ENCODE peak calls at places on chromosomes 3 and 15, in four cellular contexts. R is A549, B is hepatocyte, I is AG04450. N is an unnamed sample.

GRCh38 chr3:127699098-127699945 is 26.6 kb downstream of the ABTB1 start:
- DNase-seq in R (no peak), B (no peak), I (no peak), N (no peak)

GRCh38 chr15:66749841-66750575 is 48.0 kb downstream of the SMAD6 start:
- DNase-seq in R (peak), B (no peak), I (no peak), N (no peak)

GRCh38 chr15:56524915-56525314 is 60.0 kb upstream of the MNS1 start:
- DNase-seq in R (no peak), B (no peak), I (peak), N (no peak)

GRCh38 chr3:179695672-179696313 is 43.0 kb downstream of the USP13 start:
- DNase-seq in R (no peak), B (no peak), I (no peak), N (no peak)

GRCh38 chr3:61674595-61674994 is 113.2 kb downstream of the PTPRG start:
- DNase-seq in R (no peak), B (no peak), I (no peak), N (no peak)

GRCh38 chr3:58148049-58148448 is 62.7 kb downstream of the DNASE1L3 start:
- DNase-seq in R (no peak), B (no peak), I (no peak), N (no peak)

GRCh38 chr3:136954246-136954645 is 3.5 kb upstream of the IL20RB start:
- DNase-seq in R (no peak), B (no peak), I (no peak), N (no peak)

GRCh38 chr15:62858343-62858742 is 184.2 kb upstream of the TPM1 start:
- DNase-seq in R (peak), B (no peak), I (no peak), N (peak)

GRCh38 chr3:128999104-128999503 is 2.0 kb upstream of the EFCC1 start:
- DNase-seq in R (no peak), B (no peak), I (no peak), N (no peak)

GRCh38 chr15:98440917-98441316 is 207.4 kb upstream of the IGF1R start:
- DNase-seq in R (no peak), B (no peak), I (no peak), N (no peak)

GRCh38 chr15:92421980-92422379 is 28.3 kb downstream of the ST8SIA2 start:
- DNase-seq in R (no peak), B (no peak), I (peak), N (no peak)

GRCh38 chr15:91572110-91572509 is 281.4 kb upstream of the SLCO3A1 start:
- DNase-seq in R (peak), B (no peak), I (no peak), N (peak)

GRCh38 chr3:82261013-82261412 is 499.6 kb upstream of the GBE1 start:
- DNase-seq in R (no peak), B (no peak), I (no peak), N (no peak)

GRCh38 chr3:35194666-35195065 is 444.7 kb upstream of the ARPP21 start:
- DNase-seq in R (no peak), B (no peak), I (no peak), N (no peak)

GRCh38 chr15:74275957-74276356 is 39.8 kb downstream of the CCDC33 start:
- DNase-seq in R (peak), B (no peak), I (no peak), N (no peak)

GRCh38 chr3:51436998-51437639 is 46.0 kb downstream of the RBM15B start:
- DNase-seq in R (no peak), B (no peak), I (no peak), N (no peak)

DNA sequence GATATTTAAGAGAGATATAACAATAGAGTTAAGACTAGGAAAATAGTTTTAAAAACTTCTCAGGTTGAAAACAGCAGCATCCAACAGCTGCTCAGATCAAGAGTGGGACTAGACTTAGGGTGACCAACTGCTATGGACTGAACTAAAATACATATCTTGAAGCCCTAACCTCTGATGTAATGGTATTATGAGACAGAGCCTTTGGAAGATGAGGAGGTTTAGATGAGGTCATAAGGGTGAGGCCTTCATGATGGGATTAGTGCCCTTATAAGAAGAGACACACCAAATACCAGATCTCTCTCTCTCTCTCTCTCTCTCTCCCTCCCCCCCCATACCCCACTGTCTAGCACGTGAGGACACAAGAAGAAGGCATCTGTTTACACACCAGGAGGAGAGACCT is 37.4 kb upstream of the GALNT15 start:
- DNase-seq in R (no peak), B (no peak), I (no peak), N (no peak)
- H3K27ac ChIP-seq in R (no peak), B (no peak), I (no peak), N (no peak)

DNA sequence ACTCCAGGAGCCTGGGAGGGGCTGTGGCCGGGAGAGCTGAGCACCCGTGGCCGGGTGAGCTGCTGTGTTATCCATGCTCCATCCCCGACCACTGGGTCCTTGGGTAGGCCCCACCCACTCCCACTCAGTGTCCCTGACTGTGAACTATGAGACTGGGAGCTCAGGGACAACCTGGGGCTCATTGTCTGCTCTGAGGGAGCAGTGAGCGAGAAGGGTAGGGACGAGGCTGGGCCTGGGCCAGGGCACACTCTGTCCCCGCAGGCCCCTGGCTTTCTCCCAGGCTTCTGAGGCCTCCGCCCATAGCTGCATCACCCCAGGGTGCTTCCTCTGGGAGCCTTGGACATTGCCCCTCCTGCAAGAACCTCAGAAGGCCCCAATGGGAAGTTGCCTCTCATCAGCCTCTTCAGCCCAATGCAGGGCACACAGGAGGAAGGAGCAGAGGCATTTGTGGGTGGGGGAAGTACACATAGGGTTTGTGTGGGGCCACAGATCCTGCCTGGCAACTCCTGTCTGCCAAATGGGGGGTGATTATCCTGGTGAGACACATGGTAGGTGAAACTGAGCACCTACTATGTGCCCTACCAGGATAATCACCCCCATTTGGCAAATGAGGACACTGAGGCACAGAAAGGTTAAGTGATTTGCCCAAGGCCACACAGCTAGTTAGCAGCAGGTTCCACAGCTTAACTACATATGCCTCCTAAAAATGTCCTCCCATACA is 2.4 kb downstream of the ANPEP start:
- DNase-seq in R (peak), B (no peak), I (no peak), N (no peak)
- H3K27ac ChIP-seq in R (peak), B (no peak), I (no peak), N (peak)

DNA sequence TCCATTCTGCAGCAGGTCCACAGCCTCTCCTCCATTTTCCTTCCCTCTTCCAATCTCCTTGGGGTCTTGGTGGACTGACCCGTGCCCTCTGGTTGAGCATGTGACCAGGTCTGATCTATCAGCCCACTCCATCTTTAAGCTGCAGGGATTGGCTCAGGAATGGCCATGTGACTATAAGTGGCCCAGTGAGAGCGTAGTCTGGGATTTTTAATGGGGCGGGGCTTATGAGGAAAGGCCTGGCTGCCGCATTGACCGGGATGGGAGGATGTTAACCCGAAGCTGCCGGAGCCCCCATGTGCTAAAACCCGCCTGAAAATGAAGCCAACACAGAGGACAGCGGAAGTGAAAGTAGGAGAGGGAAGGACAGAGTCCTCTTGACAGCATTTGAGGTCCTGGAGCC is 62.1 kb downstream of the ATP2B2 start:
- DNase-seq in R (no peak), B (no peak), I (no peak), N (no peak)
- H3K27ac ChIP-seq in R (no peak), B (no peak), I (no peak), N (no peak)

DNA sequence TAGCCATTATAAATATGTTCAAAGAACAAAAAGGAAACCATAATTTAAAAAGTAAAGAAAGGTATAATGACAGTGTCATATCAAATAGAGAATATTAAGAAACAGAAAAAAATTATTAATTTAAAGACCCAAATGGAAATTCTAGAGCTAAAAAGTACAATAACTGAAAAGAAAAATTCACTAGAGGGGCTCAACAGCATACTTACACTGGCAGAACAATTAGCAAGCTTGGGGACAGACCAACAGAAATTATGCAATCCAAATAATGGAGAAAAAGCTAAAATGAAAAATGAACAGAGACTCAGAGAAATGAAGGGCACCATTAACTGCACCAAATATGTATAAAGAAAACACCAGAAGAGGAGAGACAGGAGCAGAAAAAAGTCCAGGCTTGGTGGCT is 13.7 kb downstream of the SPCS1 start:
- DNase-seq in R (no peak), B (no peak), I (no peak), N (no peak)
- H3K27ac ChIP-seq in R (no peak), B (no peak), I (no peak), N (no peak)

GRCh38 chr3:66470285-66470684 is 30.5 kb downstream of the LRIG1 start:
- DNase-seq in R (no peak), B (no peak), I (no peak), N (no peak)

GRCh38 chr3:66468016-66468735 is 32.6 kb downstream of the LRIG1 start:
- DNase-seq in R (no peak), B (no peak), I (no peak), N (no peak)

GRCh38 chr3:66466606-66467270 is 34.1 kb downstream of the LRIG1 start:
- DNase-seq in R (no peak), B (no peak), I (no peak), N (no peak)

GRCh38 chr3:66470956-66471686 is 29.7 kb downstream of the LRIG1 start:
- DNase-seq in R (no peak), B (no peak), I (no peak), N (no peak)

DNA sequence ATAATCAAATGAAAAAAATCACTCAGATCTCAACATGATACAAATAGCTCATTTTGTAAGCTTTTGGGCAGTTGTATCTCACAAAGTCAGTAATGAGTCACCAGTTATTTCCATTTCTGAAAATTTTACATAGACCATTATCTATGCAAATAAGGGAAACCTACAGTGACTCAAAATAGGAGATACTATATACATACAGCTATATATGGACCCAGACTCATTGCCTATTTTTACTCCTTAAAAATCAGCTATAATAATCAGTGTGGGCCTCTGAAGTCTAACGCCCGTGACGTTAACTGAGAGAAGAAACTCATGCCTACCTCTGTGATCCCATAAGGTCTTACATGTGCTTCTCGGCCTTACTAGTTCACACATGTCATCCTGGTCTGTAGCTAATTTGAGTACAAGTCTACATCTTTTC is 31.6 kb downstream of the LRIG1 start:
- DNase-seq in R (no peak), B (no peak), I (no peak), N (no peak)
- H3K27ac ChIP-seq in R (no peak), B (no peak), I (no peak), N (no peak)

GRCh38 chr3:48467473-48468267 is 21.1 kb downstream of the ATRIP start:
- DNase-seq in R (no peak), B (no peak), I (no peak), N (no peak)
- H3K27ac ChIP-seq in R (peak), B (peak), I (no peak), N (peak)

GRCh38 chr3:112604536-112604935 is 36.4 kb downstream of the CCDC80 start:
- DNase-seq in R (no peak), B (no peak), I (peak), N (no peak)
- H3K27ac ChIP-seq in R (no peak), B (no peak), I (peak), N (no peak)

GRCh38 chr15:60797444-60798040 is 318.6 kb upstream of the ICE2 start:
- DNase-seq in R (no peak), B (no peak), I (no peak), N (no peak)
- H3K27ac ChIP-seq in R (no peak), B (no peak), I (no peak), N (no peak)

GRCh38 chr15:58924326-58924725 is 9.2 kb downstream of the SLTM start:
- DNase-seq in R (no peak), B (no peak), I (no peak), N (no peak)
- H3K27ac ChIP-seq in R (no peak), B (peak), I (no peak), N (no peak)

DNA sequence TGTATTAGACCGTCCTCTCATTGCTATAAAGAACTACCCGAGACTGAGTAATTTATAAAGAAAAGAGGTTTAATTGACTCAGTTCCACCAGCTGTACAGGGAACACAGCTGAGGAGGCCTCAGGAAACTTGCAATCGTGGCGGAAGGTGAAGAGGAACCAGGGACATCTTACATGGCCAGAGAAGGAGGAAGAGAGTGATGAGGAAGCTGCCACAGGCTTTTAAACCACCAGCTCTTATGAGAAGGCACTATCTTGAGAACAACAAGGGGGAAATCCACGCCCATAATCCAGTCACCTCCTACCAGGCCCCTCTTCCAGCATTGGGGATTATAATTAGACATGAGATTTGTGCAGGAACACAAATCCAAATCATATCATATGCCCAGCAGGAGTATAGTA is 138.5 kb downstream of the ALCAM start:
- DNase-seq in R (no peak), B (no peak), I (no peak), N (no peak)
- H3K27ac ChIP-seq in R (no peak), B (no peak), I (no peak), N (no peak)